ENCODE peak calls at places on chromosome 19, in seven cellular contexts. S is activated CD4-positive, alpha-beta memory T cell treated with anti-CD3 and anti-CD28 coated beads for 36 hours; Y is stimulated activated CD4-positive, alpha-beta T cell treated with anti-CD3 and anti-CD28 coated beads, Interleukin-2, amount 100 ng/mL, for 48 hours; D is GM13977; H is AG09319; R is occipital lobe; L is naive thymus-derived CD8-positive, alpha-beta T cell. U is an unnamed sample.

GRCh38 chr19:1668339-1669123 is 16.1 kb upstream of the TCF3 start:
- DNase-seq in S (peak; percentile 21), Y (no peak), D (peak; percentile 71), H (no peak), R (no peak), L (no peak), U (peak; percentile 54)

GRCh38 chr19:51712461-51713081 is 11.2 kb downstream of the HAS1 start:
- DNase-seq in S (peak; percentile 26), Y (no peak), D (peak; percentile 76), H (no peak), R (no peak), L (no peak), U (peak; percentile 73)

GRCh38 chr19:18093439-18094161 is 4.0 kb upstream of the MAST3 start:
- DNase-seq in S (peak; percentile 26), Y (no peak), D (no peak), H (no peak), R (no peak), L (no peak), U (no peak)

GRCh38 chr19:40797166-40797962 is 1.6 kb upstream of the EGLN2 start:
- DNase-seq in S (no peak), Y (no peak), D (no peak), H (no peak), R (no peak), L (no peak), U (no peak)

GRCh38 chr19:57269515-57270250 is 10.6 kb upstream of the ZNF460 start:
- DNase-seq in S (no peak), Y (no peak), D (peak; percentile 31), H (peak; percentile 44), R (no peak), L (no peak), U (no peak)

GRCh38 chr19:49425922-49426592 is 869 bp downstream of the GFY start:
- DNase-seq in S (peak; percentile 43), Y (no peak), D (peak; percentile 37), H (no peak), R (no peak), L (no peak), U (peak; percentile 81)

GRCh38 chr19:15047680-15048079 is 1.6 kb upstream of the CASP14 start:
- DNase-seq in S (no peak), Y (no peak), D (no peak), H (no peak), R (no peak), L (no peak), U (no peak)

GRCh38 chr19:18807861-18808331 is 16.8 kb upstream of the COMP start:
- DNase-seq in S (no peak), Y (no peak), D (no peak), H (no peak), R (no peak), L (no peak), U (no peak)

GRCh38 chr19:32224371-32225244 is 120.8 kb upstream of the ZNF507 start:
- DNase-seq in S (peak; percentile 66), Y (peak; percentile 64), D (peak; percentile 85), H (no peak), R (no peak), L (peak; percentile 48), U (peak; percentile 82)

GRCh38 chr19:49145485-49146407 is 9.4 kb downstream of the HRC start:
- DNase-seq in S (peak; percentile 88), Y (peak; percentile 85), D (peak; percentile 86), H (no peak), R (peak; percentile 41), L (peak; percentile 83), U (peak; percentile 98)

GRCh38 chr19:46021531-46022041 is 1.3 kb downstream of the PGLYRP1 start:
- DNase-seq in S (no peak), Y (no peak), D (no peak), H (no peak), R (no peak), L (no peak), U (no peak)

GRCh38 chr19:18501832-18502231 is 20.0 kb downstream of the ELL start:
- DNase-seq in S (no peak), Y (no peak), D (no peak), H (no peak), R (no peak), L (no peak), U (no peak)

GRCh38 chr19:4388171-4389063 is 11.9 kb downstream of the SH3GL1 start:
- DNase-seq in S (no peak), Y (no peak), D (no peak), H (no peak), R (no peak), L (no peak), U (peak; percentile 58)

GRCh38 chr19:47093254-47093653 is 20.3 kb downstream of the ZC3H4 start:
- DNase-seq in S (peak; percentile 35), Y (no peak), D (no peak), H (no peak), R (no peak), L (no peak), U (no peak)

GRCh38 chr19:38293281-38293680 is 10.8 kb upstream of the C19orf33 start:
- DNase-seq in S (no peak), Y (no peak), D (no peak), H (no peak), R (no peak), L (no peak), U (peak; percentile 29)

GRCh38 chr19:916645-917322 is 349 bp upstream of the KISS1R start:
- DNase-seq in S (peak; percentile 59), Y (no peak), D (peak; percentile 35), H (no peak), R (no peak), L (no peak), U (peak; percentile 71)

GRCh38 chr19:40284501-40285352 is at the start of gene AKT2:
- DNase-seq in S (peak; percentile 74), Y (peak; percentile 21), D (peak; percentile 81), H (no peak), R (no peak), L (peak; percentile 75), U (peak; percentile 94)

GRCh38 chr19:37988758-37989635 is 82.0 kb downstream of the SIPA1L3 start:
- DNase-seq in S (peak; percentile 9), Y (no peak), D (no peak), H (no peak), R (no peak), L (no peak), U (peak; percentile 57)

GRCh38 chr19:36140289-36141038 is 598 bp downstream of the CAPNS1 start:
- DNase-seq in S (peak; percentile 52), Y (peak; percentile 29), D (peak; percentile 90), H (no peak), R (no peak), L (no peak), U (peak; percentile 73)

GRCh38 chr19:34260771-34261173 is 6.4 kb downstream of the GARRE1 start:
- DNase-seq in S (no peak), Y (no peak), D (no peak), H (no peak), R (no peak), L (no peak), U (peak; percentile 36)

GRCh38 chr19:37905936-37906867 is at the start of gene WDR87:
- DNase-seq in S (peak; percentile 58), Y (peak; percentile 7), D (peak; percentile 71), H (no peak), R (no peak), L (peak; percentile 56), U (peak; percentile 96)

GRCh38 chr19:51145926-51146493 is 3.9 kb downstream of the SIGLEC7 start:
- DNase-seq in S (no peak), Y (no peak), D (no peak), H (no peak), R (no peak), L (no peak), U (no peak)

GRCh38 chr19:1307320-1307719 is 21.6 kb downstream of the EFNA2 start:
- DNase-seq in S (no peak), Y (no peak), D (no peak), H (no peak), R (no peak), L (no peak), U (no peak)

GRCh38 chr19:10797078-10797477 is 38.9 kb downstream of the TMED1 start:
- DNase-seq in S (peak; percentile 70), Y (peak; percentile 14), D (no peak), H (no peak), R (no peak), L (peak; percentile 62), U (no peak)

GRCh38 chr19:801030-801860 is 4.0 kb downstream of the PTBP1 start:
- DNase-seq in S (peak; percentile 42), Y (no peak), D (no peak), H (no peak), R (no peak), L (no peak), U (no peak)

GRCh38 chr19:993831-994393 is 6.3 kb upstream of the GRIN3B start:
- DNase-seq in S (no peak), Y (no peak), D (no peak), H (no peak), R (no peak), L (no peak), U (no peak)

GRCh38 chr19:44051654-44052402 is at the start of gene ZNF223:
- DNase-seq in S (peak; percentile 69), Y (peak; percentile 38), D (peak; percentile 76), H (peak; percentile 78), R (peak; percentile 97), L (peak; percentile 42), U (peak; percentile 94)

GRCh38 chr19:35017507-35017906 is 12.8 kb upstream of the SCN1B start:
- DNase-seq in S (no peak), Y (no peak), D (no peak), H (no peak), R (no peak), L (no peak), U (no peak)

GRCh38 chr19:15248648-15249559 is 16.7 kb upstream of the EPHX3 start:
- DNase-seq in S (no peak), Y (no peak), D (no peak), H (peak; percentile 63), R (peak; percentile 27), L (no peak), U (no peak)

U was measured in neural progenitor cell.